ENCODE peak calls at places on chromosomes 1 and 21, in eight cellular contexts. One of them, this sample, is unnamed.
A peak's percentile ranks its signal among the peaks of the same experiment; 100 is the strongest.

GRCh38 chr21:29506947-29507346 is 208.2 kb downstream of the BACH1 start:
- DNase-seq in GM12891: no peak
- DNase-seq in brain microvascular endothelial cell: peak; percentile 30
- DNase-seq in occipital lobe: no peak
- DNase-seq in B cell: no peak
- DNase-seq in AG08396: no peak
- DNase-seq in H4: no peak
- DNase-seq in progenitor cell of endocrine pancreas: no peak
- DNase-seq in this sample: no peak

GRCh38 chr1:59241909-59242308 is 55.0 kb upstream of the FGGY start:
- DNase-seq in GM12891: no peak
- DNase-seq in brain microvascular endothelial cell: no peak
- DNase-seq in occipital lobe: no peak
- DNase-seq in B cell: no peak
- DNase-seq in AG08396: no peak
- DNase-seq in H4: no peak
- DNase-seq in progenitor cell of endocrine pancreas: no peak
- DNase-seq in this sample: no peak

GRCh38 chr1:177780096-177780700 is 189.7 kb downstream of the SEC16B start:
- DNase-seq in GM12891: peak; percentile 6
- DNase-seq in brain microvascular endothelial cell: peak; percentile 52
- DNase-seq in occipital lobe: peak; percentile 4
- DNase-seq in B cell: no peak
- DNase-seq in AG08396: peak; percentile 33
- DNase-seq in H4: peak; percentile 9
- DNase-seq in progenitor cell of endocrine pancreas: no peak
- DNase-seq in this sample: no peak

GRCh38 chr1:215475719-215476525 is 91.2 kb upstream of the KCTD3 start:
- DNase-seq in GM12891: no peak
- DNase-seq in brain microvascular endothelial cell: no peak
- DNase-seq in occipital lobe: no peak
- DNase-seq in B cell: no peak
- DNase-seq in AG08396: peak; percentile 27
- DNase-seq in H4: peak; percentile 49
- DNase-seq in progenitor cell of endocrine pancreas: no peak
- DNase-seq in this sample: no peak

GRCh38 chr1:227766015-227766634 is 30.9 kb downstream of the SNAP47 start:
- DNase-seq in GM12891: no peak
- DNase-seq in brain microvascular endothelial cell: no peak
- DNase-seq in occipital lobe: no peak
- DNase-seq in B cell: no peak
- DNase-seq in AG08396: peak; percentile 23
- DNase-seq in H4: peak; percentile 83
- DNase-seq in progenitor cell of endocrine pancreas: no peak
- DNase-seq in this sample: no peak

GRCh38 chr1:31505884-31506497 is 70.3 kb upstream of the TINAGL1 start:
- DNase-seq in GM12891: peak; percentile 44
- DNase-seq in brain microvascular endothelial cell: peak; percentile 37
- DNase-seq in occipital lobe: no peak
- DNase-seq in B cell: no peak
- DNase-seq in AG08396: peak; percentile 65
- DNase-seq in H4: peak; percentile 82
- DNase-seq in progenitor cell of endocrine pancreas: no peak
- DNase-seq in this sample: no peak

GRCh38 chr1:55747285-55747890 is 532.2 kb upstream of the USP24 start:
- DNase-seq in GM12891: no peak
- DNase-seq in brain microvascular endothelial cell: no peak
- DNase-seq in occipital lobe: no peak
- DNase-seq in B cell: no peak
- DNase-seq in AG08396: no peak
- DNase-seq in H4: no peak
- DNase-seq in progenitor cell of endocrine pancreas: no peak
- DNase-seq in this sample: no peak

GRCh38 chr1:155504207-155504606 is 58.4 kb downstream of the ASH1L start:
- DNase-seq in GM12891: no peak
- DNase-seq in brain microvascular endothelial cell: peak; percentile 12
- DNase-seq in occipital lobe: no peak
- DNase-seq in B cell: no peak
- DNase-seq in AG08396: no peak
- DNase-seq in H4: no peak
- DNase-seq in progenitor cell of endocrine pancreas: no peak
- DNase-seq in this sample: no peak

GRCh38 chr1:205317311-205317917 is 4.1 kb downstream of the NUAK2 start:
- DNase-seq in GM12891: no peak
- DNase-seq in brain microvascular endothelial cell: no peak
- DNase-seq in occipital lobe: no peak
- DNase-seq in B cell: no peak
- DNase-seq in AG08396: no peak
- DNase-seq in H4: peak; percentile 54
- DNase-seq in progenitor cell of endocrine pancreas: no peak
- DNase-seq in this sample: no peak

GRCh38 chr1:76303348-76303712 is 228.8 kb downstream of the ST6GALNAC3 start:
- DNase-seq in GM12891: no peak
- DNase-seq in brain microvascular endothelial cell: no peak
- DNase-seq in occipital lobe: no peak
- DNase-seq in B cell: no peak
- DNase-seq in AG08396: no peak
- DNase-seq in H4: no peak
- DNase-seq in progenitor cell of endocrine pancreas: no peak
- DNase-seq in this sample: no peak

GRCh38 chr1:53585116-53585515 is 125.9 kb downstream of the DMRTB1 start:
- DNase-seq in GM12891: no peak
- DNase-seq in brain microvascular endothelial cell: peak; percentile 78
- DNase-seq in occipital lobe: no peak
- DNase-seq in B cell: no peak
- DNase-seq in AG08396: no peak
- DNase-seq in H4: no peak
- DNase-seq in progenitor cell of endocrine pancreas: no peak
- DNase-seq in this sample: no peak

GRCh38 chr1:57424231-57425027 is 569 bp upstream of the DAB1 start:
- DNase-seq in GM12891: no peak
- DNase-seq in brain microvascular endothelial cell: peak; percentile 15
- DNase-seq in occipital lobe: peak; percentile 28
- DNase-seq in B cell: no peak
- DNase-seq in AG08396: peak; percentile 76
- DNase-seq in H4: peak; percentile 9
- DNase-seq in progenitor cell of endocrine pancreas: peak; percentile 57
- DNase-seq in this sample: no peak

GRCh38 chr1:22131875-22132486 is 10.9 kb downstream of the WNT4 start:
- DNase-seq in GM12891: peak; percentile 94
- DNase-seq in brain microvascular endothelial cell: no peak
- DNase-seq in occipital lobe: no peak
- DNase-seq in B cell: no peak
- DNase-seq in AG08396: peak; percentile 55
- DNase-seq in H4: no peak
- DNase-seq in progenitor cell of endocrine pancreas: peak; percentile 73
- DNase-seq in this sample: peak; percentile 78